ENCODE peak calls at places on chromosomes 1 and 21, in four cellular contexts. J is CD4-positive, CD25-positive, alpha-beta regulatory T cell; M is keratinocyte; W is PC-9. R is an unnamed sample.

GRCh38 chr21:34835526-34835925 is 166.7 kb downstream of the CLIC6 start:
- DNase-seq in M (no peak), J (no peak), W (no peak), R (no peak)

GRCh38 chr1:186950547-186950946 is 121.8 kb downstream of the PLA2G4A start:
- DNase-seq in J (no peak), W (peak; percentile 64), M (peak; percentile 17), R (no peak)

GRCh38 chr1:208787219-208787618 is 543.0 kb upstream of the PLXNA2 start:
- DNase-seq in W (no peak), J (no peak), M (no peak), R (no peak)

GRCh38 chr1:243477676-243478075 is 221.8 kb downstream of the SDCCAG8 start:
- DNase-seq in J (no peak), M (no peak), W (no peak), R (no peak)

GRCh38 chr1:117570988-117571409 is 34.8 kb upstream of the TENT5C start:
- DNase-seq in M (no peak), J (no peak), W (peak; percentile 100), R (no peak)

GRCh38 chr1:106680922-106681321 is 375.6 kb upstream of the PRMT6 start:
- DNase-seq in M (no peak), J (no peak), W (no peak), R (no peak)

GRCh38 chr1:156493154-156493631 is 7.4 kb downstream of the MEF2D start:
- DNase-seq in M (no peak), J (no peak), W (no peak), R (no peak)

GRCh38 chr1:184605941-184606340 is 148.7 kb downstream of the EDEM3 start:
- DNase-seq in J (no peak), W (no peak), M (no peak), R (no peak)

GRCh38 chr1:204426474-204426873 is 14.9 kb upstream of the PPP1R15B start:
- DNase-seq in M (no peak), J (no peak), W (no peak), R (no peak)

GRCh38 chr1:204431310-204432184 is 19.9 kb upstream of the PPP1R15B start:
- DNase-seq in J (peak; percentile 61), M (peak; percentile 78), W (peak; percentile 58), R (peak; percentile 62)

GRCh38 chr1:204427302-204427701 is 15.7 kb upstream of the PPP1R15B start:
- DNase-seq in J (no peak), M (no peak), W (no peak), R (no peak)

GRCh38 chr1:204432708-204433107 is 21.1 kb upstream of the PPP1R15B start:
- DNase-seq in J (no peak), M (no peak), W (no peak), R (no peak)

DNA sequence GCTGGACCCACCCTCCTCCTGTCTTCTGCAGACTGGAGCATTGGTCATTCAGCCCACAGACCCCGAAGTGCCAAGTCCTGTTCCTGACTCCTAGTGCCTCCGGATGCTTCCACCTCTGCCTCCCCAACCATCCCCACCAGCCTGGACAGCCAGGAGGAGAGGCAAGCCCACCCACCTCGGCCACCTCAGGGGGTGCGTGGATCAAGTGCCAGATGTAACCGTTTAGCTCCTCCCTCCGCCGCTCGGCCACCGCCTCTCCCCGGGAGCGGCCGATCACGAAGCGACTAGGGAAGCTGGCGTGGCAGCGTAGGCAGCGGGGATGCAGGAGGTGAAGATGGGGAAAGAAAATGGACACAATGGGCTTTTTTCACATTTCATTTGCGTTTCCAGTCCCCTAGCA is 18.1 kb upstream of the PPP1R15B start:
- DNase-seq in M (no peak), J (no peak), W (no peak), R (no peak)
- H3K27ac ChIP-seq in M (no peak overlapping the region), J (no peak overlapping the region), W (no peak overlapping the region), R (no peak overlapping the region)

GRCh38 chr1:68145418-68146126 is 86.8 kb downstream of the WLS start:
- DNase-seq in W (peak; percentile 67), M (no peak), J (no peak), R (no peak)
- H3K27ac ChIP-seq in W (no peak overlapping the region), M (no peak overlapping the region), J (no peak overlapping the region), R (no peak overlapping the region)

GRCh38 chr1:87795615-87796337 is 467.1 kb downstream of the LMO4 start:
- DNase-seq in M (no peak), J (no peak), W (no peak), R (no peak)

GRCh38 chr1:87800006-87800405 is 471.3 kb downstream of the LMO4 start:
- DNase-seq in J (no peak), W (no peak), M (no peak), R (no peak)

GRCh38 chr1:87799451-87799850 is 470.8 kb downstream of the LMO4 start:
- DNase-seq in W (no peak), J (no peak), M (no peak), R (no peak)

GRCh38 chr1:87794788-87795614 is 466.3 kb downstream of the LMO4 start:
- DNase-seq in W (peak; percentile 93), J (no peak), M (peak; percentile 13), R (no peak)

DNA sequence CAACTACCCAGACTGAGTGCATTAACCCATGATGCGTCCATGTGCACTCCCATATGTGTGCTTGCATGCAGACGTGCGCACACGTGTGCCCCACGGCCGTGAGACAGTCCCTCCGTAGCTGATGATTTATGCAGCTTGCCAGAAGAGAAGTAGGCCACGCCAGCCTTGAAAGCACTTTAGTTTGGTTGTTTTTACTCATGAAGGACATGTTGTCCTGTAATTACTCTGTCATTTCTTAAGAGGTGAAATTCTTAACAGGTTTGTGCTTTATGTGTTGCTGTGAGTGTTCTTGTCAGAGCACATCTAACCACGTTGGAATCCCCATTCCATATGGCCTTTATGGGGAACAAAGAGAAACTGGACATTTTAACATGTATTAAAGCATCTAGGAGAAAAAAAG is 467.8 kb downstream of the LMO4 start:
- DNase-seq in J (no peak), W (no peak), M (no peak), R (no peak)
- H3K27ac ChIP-seq in J (no peak overlapping the region), W (no peak overlapping the region), M (no peak overlapping the region), R (no peak overlapping the region)

GRCh38 chr1:51215169-51215568 is 20.9 kb upstream of the RNF11 start:
- DNase-seq in M (no peak), J (no peak), W (peak; percentile 86), R (no peak)

GRCh38 chr1:51214615-51215131 is 21.4 kb upstream of the RNF11 start:
- DNase-seq in W (peak; percentile 74), M (no peak), J (no peak), R (no peak)

GRCh38 chr1:51210676-51211075 is 25.4 kb upstream of the RNF11 start:
- DNase-seq in W (no peak), J (no peak), M (no peak), R (no peak)

GRCh38 chr1:51210055-51210454 is 26.0 kb upstream of the RNF11 start:
- DNase-seq in W (no peak), M (no peak), J (no peak), R (no peak)
- H3K27ac ChIP-seq in W (no peak overlapping the region), M (no peak overlapping the region), J (no peak overlapping the region), R (no peak overlapping the region)

DNA sequence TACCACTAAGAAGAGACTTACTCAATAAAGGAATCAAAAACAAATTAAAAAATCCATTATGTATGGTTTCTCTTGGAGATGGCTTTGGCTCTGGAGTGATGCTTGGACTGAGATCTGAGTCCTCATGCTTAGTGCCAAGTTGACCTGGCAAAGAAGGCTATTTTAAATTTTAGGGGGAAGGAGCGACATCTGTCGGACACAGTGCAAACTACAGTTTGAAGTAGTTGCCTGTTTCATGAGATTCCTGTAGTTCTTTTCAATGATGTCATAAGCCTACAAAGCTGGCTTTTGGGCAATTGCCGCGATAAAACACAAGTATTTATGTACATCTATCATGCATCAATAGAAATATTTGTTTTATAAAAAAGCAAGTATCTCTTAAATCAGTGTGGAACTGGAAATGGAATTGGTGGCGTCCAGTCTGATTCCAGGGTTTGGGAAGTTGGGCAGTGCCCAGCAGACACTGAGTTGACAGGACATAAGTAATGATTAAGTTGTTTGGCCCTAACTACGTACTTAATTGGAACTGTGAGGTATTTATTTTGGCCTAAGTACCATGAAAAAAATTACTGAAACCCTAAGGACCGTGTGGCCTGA is 50.0 kb downstream of the TBCE start:
- DNase-seq in J (peak; percentile 36), W (peak; percentile 65), M (peak; percentile 56), R (peak; percentile 49)
- H3K27ac ChIP-seq in J (no peak overlapping the region), W (no peak overlapping the region), M (no peak overlapping the region), R (no peak overlapping the region)

GRCh38 chr1:37944816-37945215 is 2.0 kb downstream of the INPP5B start:
- DNase-seq in M (no peak), W (no peak), J (no peak), R (no peak)

GRCh38 chr1:37945743-37946702 is 830 bp downstream of the INPP5B start:
- DNase-seq in J (no peak), W (no peak), M (no peak), R (no peak)

GRCh38 chr1:37944091-37944763 is 2.6 kb downstream of the INPP5B start:
- DNase-seq in W (no peak), M (no peak), J (no peak), R (no peak)

GRCh38 chr1:37940299-37940947 is 6.4 kb downstream of the INPP5B start:
- DNase-seq in W (no peak), M (no peak), J (no peak), R (no peak)
- H3K27ac ChIP-seq in W (no peak overlapping the region), M (no peak overlapping the region), J (no peak overlapping the region), R (no peak overlapping the region)

GRCh38 chr1:35588197-35588910 is 15.2 kb downstream of the TFAP2E start:
- DNase-seq in J (no peak), W (no peak), M (no peak), R (no peak)
- H3K27ac ChIP-seq in J (no peak overlapping the region), W (no peak overlapping the region), M (no peak overlapping the region), R (no peak overlapping the region)